ENCODE peak calls at places on chromosomes 1 and 21, in five cellular contexts. M is GM23338, I is IMR-90, T is MM.1S, W is fibroblast of lung. O is an unnamed sample. For H3K4me1, the result is how much of the 10 kb centered on the place peaks cover.

GRCh38 chr1:48526045-48526714 is 54.2 kb upstream of the SPATA6 start:
- DNase-seq in T (no peak), I (peak), M (no peak), W (peak), O (no peak)

GRCh38 chr1:66775646-66776045 is 23.4 kb downstream of the DYNLT5 start:
- DNase-seq in M (no peak), W (no peak), T (no peak), I (no peak), O (no peak)

GRCh38 chr1:150829751-150830150 is 21.7 kb upstream of the CTSK start:
- DNase-seq in T (no peak), I (no peak), M (peak), W (no peak), O (no peak)

GRCh38 chr21:42350271-42350885 is 416 bp downstream of the TFF2 start:
- DNase-seq in I (no peak), T (no peak), M (no peak), W (no peak), O (no peak)

GRCh38 chr1:7932524-7933149 is 8.0 kb downstream of the TNFRSF9 start:
- DNase-seq in M (peak), I (no peak), T (no peak), W (no peak), O (no peak)

GRCh38 chr1:31570228-31570627 is 6.1 kb upstream of the TINAGL1 start:
- DNase-seq in M (no peak), W (no peak), I (no peak), T (no peak), O (no peak)

GRCh38 chr1:32716312-32717126 is 13.9 kb upstream of the SYNC start:
- DNase-seq in T (peak), I (no peak), M (peak), W (no peak), O (no peak)

GRCh38 chr1:228213917-228214808 is 6.3 kb downstream of the OBSCN start:
- DNase-seq in M (no peak), I (no peak), T (no peak), W (no peak), O (no peak)

GRCh38 chr1:93779540-93780121 is 98.0 kb upstream of the BCAR3 start:
- DNase-seq in T (no peak), W (peak), I (peak), M (peak), O (peak)

GRCh38 chr21:43262427-43262826 is 93.6 kb downstream of the CRYAA start:
- DNase-seq in M (no peak), I (peak), T (no peak), W (peak), O (peak)

GRCh38 chr1:3459940-3460652 is 5.6 kb downstream of the ARHGEF16 start:
- DNase-seq in M (no peak), T (no peak), W (no peak), I (no peak), O (no peak)
- H3K4me2 ChIP-seq in M (no peak), T (no peak), W (no peak), I (no peak), O (no peak)

GRCh38 chr1:54407957-54408700 is 1.9 kb upstream of the SSBP3 start:
- DNase-seq in M (peak), I (peak), T (peak), W (peak), O (peak)
- H3K4me3 ChIP-seq in M (peak), I (no peak), T (no peak), W (no peak), O (no peak)

GRCh38 chr1:170556910-170557309 is 24.9 kb downstream of the GORAB start:
- DNase-seq in W (peak), M (no peak), T (no peak), I (peak), O (no peak)

GRCh38 chr1:170558731-170559130 is 26.8 kb downstream of the GORAB start:
- DNase-seq in I (no peak), M (no peak), W (no peak), T (no peak), O (no peak)

GRCh38 chr1:170562644-170563338 is 30.8 kb downstream of the GORAB start:
- DNase-seq in T (no peak), M (peak), W (peak), I (peak), O (peak)

GRCh38 chr1:170560681-170561285 is 28.8 kb downstream of the GORAB start:
- DNase-seq in I (no peak), M (no peak), W (no peak), T (no peak), O (no peak)

DNA sequence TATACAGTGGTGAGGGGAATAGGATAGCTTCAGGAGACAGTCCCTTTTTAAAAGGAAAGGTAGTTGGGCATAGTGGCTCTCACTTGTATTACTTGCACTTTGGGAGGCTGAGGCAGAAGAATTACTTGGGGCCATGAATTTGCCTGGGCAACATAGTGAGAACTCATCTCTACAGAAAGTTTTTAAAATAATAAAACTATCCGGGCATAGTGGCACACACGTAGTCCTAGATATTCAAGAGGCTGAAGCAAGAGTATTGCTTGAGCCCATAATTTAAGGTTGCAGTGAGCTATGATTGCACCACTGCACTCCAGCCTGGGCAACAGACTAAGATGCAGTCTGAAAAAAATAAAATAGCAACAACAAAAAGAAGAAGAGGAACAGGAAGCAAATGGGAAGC is 27.2 kb downstream of the GORAB start:
- DNase-seq in W (no peak), T (no peak), M (no peak), I (no peak), O (no peak)
- H3K4me1 ChIP-seq in W (under half), T (under half), M (under half), I (under half), O (under half)

GRCh38 chr1:85444381-85444780 is 20.6 kb downstream of the DDAH1 start:
- DNase-seq in I (no peak), M (no peak), W (no peak), T (no peak), O (no peak)
- H3K4me2 ChIP-seq in I (no peak), M (no peak), W (no peak), T (no peak), O (no peak)

DNA sequence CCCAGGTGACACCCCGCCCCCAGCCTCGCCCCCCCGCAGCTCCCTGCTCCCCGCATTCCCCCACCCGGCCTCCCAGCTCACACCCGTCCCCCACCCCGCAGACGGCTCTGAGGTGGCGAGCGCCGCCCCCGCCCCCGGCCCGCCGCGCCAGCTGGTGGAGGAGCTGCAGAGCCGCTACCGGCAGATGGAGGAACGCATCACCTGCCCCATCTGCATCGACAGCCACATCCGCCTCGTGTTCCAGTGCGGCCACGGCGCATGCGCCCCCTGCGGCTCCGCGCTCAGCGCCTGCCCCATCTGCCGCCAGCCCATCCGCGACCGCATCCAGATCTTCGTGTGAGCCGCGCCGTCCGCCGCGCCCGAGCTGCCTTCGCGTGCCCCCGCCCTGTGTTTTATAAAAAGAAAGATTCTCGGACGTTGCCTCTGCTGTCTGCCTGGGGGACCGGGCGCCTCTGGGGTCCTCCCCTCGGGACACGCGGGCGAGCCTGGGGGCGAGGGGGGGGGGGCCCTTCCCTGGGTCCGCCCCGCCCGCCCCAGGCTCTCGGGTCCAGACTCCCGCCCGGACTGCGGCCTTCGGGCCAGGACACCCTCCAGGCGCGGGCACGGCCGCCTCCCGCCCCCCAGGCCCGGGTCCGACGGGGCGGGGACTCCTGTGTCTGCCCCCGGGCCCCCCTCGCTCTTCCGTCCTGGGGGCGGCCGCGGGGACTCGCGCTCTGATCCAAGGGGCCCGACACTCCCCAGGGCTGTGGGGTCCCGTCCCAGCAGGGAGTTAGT is 1.6 kb upstream of the MMP23B start:
- DNase-seq in M (peak), W (peak), T (peak), I (no peak), O (peak)
- H3K4me3 ChIP-seq in M (peak), W (no peak), T (peak), I (no peak), O (no peak)

DNA sequence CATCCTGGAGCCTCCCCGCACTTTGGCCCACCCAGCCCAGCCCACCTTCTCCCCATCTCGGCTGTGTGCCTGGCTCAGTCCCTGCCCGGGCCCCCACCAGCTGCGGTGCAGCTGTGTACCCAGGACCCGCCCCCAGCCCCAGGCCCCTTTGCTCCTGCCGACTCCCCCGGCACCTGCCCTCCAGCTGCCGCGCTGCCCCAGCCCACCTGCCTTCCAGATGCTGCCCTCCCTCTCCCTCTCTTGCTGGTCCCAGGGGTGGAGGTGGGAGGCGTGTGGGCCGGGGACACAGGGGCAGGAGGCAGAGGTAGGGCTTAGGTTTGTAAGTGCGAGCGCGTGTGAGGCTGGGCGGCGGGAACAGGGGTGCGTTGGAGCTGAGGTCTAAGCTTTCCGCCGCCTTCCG is 128.6 kb downstream of the CASZ1 start:
- DNase-seq in T (no peak), W (no peak), M (peak), I (no peak), O (no peak)
- H3K4me1 ChIP-seq in T (under half), W (under half), M (under half), I (under half), O (under half)

DNA sequence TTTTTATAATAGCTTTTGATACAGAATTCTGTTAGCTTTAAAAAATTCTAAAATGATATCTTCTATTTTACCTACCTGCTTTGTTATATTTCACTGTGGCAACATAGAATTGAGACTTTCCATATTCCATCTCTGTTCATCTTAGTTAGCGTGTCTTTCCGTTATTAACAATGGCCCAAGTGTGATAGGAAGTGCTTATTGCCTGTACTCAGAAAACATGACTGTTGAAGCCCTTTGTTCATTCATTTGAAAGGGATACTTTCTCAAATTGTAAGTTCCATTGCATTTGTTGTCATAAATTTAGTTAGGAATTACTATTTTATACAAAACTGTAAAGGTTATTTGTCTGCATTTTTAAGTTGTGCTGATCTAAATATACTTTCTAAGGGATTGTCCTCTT is 73.1 kb downstream of the LAMC1 start:
- DNase-seq in W (no peak), I (no peak), T (no peak), M (no peak), O (no peak)
- H3K4me2 ChIP-seq in W (peak), I (peak), T (no peak), M (no peak), O (no peak)

GRCh38 chr1:12169442-12170135 is 2.8 kb downstream of the TNFRSF1B start:
- DNase-seq in I (no peak), W (no peak), T (no peak), M (no peak), O (no peak)
- H3K4me3 ChIP-seq in I (no peak), W (no peak), T (no peak), M (no peak), O (no peak)

O was measured in endothelial cell of umbilical vein.